ENCODE peak calls at places on chromosomes 7 and 10, in four cellular contexts. V is NT2/D1, K is NCI-H446, Z is AG04449. P is an unnamed sample.

GRCh38 chr7:101854084-101854865 is 36.8 kb downstream of the CUX1 start:
- DNase-seq in V (no peak), K (no peak), Z (no peak), P (no peak)

GRCh38 chr10:43888551-43888950 is 239.9 kb upstream of the ZNF32 start:
- DNase-seq in V (no peak), K (no peak), Z (peak; percentile 75), P (no peak)

GRCh38 chr10:14535497-14536199 is 204.9 kb upstream of the FRMD4A start:
- DNase-seq in V (no peak), K (no peak), Z (no peak), P (no peak)

GRCh38 chr7:99407849-99408346 is 499 bp downstream of the PDAP1 start:
- DNase-seq in V (no peak), K (peak; percentile 26), Z (peak; percentile 24), P (peak; percentile 32)

GRCh38 chr7:78191475-78192079 is 393.0 kb downstream of the PHTF2 start:
- DNase-seq in V (no peak), K (peak; percentile 63), Z (no peak), P (no peak)

GRCh38 chr10:31304261-31304970 is 14.6 kb upstream of the ZEB1 start:
- DNase-seq in V (no peak), K (no peak), Z (no peak), P (no peak)

GRCh38 chr10:37675449-37675848 is 182.0 kb downstream of the ZNF248 start:
- DNase-seq in V (no peak), K (no peak), Z (no peak), P (no peak)

GRCh38 chr7:112162161-112163020 is 43.8 kb downstream of the DOCK4 start:
- DNase-seq in V (peak; percentile 87), K (peak; percentile 60), Z (no peak), P (peak; percentile 11)

GRCh38 chr7:2510909-2511768 is 8.4 kb upstream of the LFNG start:
- DNase-seq in V (no peak), K (no peak), Z (no peak), P (no peak)

GRCh38 chr10:52463831-52464230 is 149.8 kb downstream of the DKK1 start:
- DNase-seq in V (no peak), K (no peak), Z (no peak), P (no peak)

GRCh38 chr7:116241296-116241695 is 31.0 kb downstream of the TES start:
- DNase-seq in V (no peak), K (no peak), Z (no peak), P (no peak)

GRCh38 chr7:123624527-123625183 is 23.0 kb downstream of the ASB15 start:
- DNase-seq in V (peak; percentile 20), K (no peak), Z (no peak), P (peak; percentile 87)

GRCh38 chr10:95394161-95394880 is 103.5 kb upstream of the PDLIM1 start:
- DNase-seq in V (no peak), K (no peak), Z (no peak), P (no peak)

GRCh38 chr7:83415840-83416239 is 233.1 kb downstream of the SEMA3E start:
- DNase-seq in V (no peak), K (no peak), Z (no peak), P (no peak)

GRCh38 chr7:86978804-86979506 is 80.5 kb downstream of the ELAPOR2 start:
- DNase-seq in V (no peak), K (no peak), Z (no peak), P (no peak)

GRCh38 chr10:105586451-105587098 is 945.5 kb downstream of the SORCS3 start:
- DNase-seq in V (no peak), K (peak; percentile 2), Z (no peak), P (no peak)

GRCh38 chr10:130470973-130471372 is 334.8 kb downstream of the GLRX3 start:
- DNase-seq in V (no peak), K (no peak), Z (no peak), P (no peak)

GRCh38 chr10:6382081-6382480 is 179.3 kb downstream of the PFKFB3 start:
- DNase-seq in V (no peak), K (no peak), Z (no peak), P (no peak)

GRCh38 chr7:157495594-157495993 is 158.8 kb downstream of the DNAJB6 start:
- DNase-seq in V (no peak), K (no peak), Z (no peak), P (no peak)

P was measured in HAP-1.